ENCODE peak calls at places on chromosomes 6 and 20, in six cellular contexts. W, A, U, P, O and K are unnamed samples.

GRCh38 chr6:130288065-130288464 is 65.3 kb upstream of the SAMD3 start:
- DNase-seq in W (no peak), U (no peak), O (peak), A (no peak), P (no peak), K (no peak)

GRCh38 chr20:34943808-34944568 is 11.6 kb downstream of the GSS start:
- DNase-seq in P (no peak), A (no peak), W (no peak), U (no peak), O (no peak), K (no peak)

GRCh38 chr20:51536116-51537069 is 6.1 kb downstream of the NFATC2 start:
- DNase-seq in O (no peak), A (no peak), W (no peak), U (no peak), P (no peak), K (no peak)

GRCh38 chr20:48826883-48827771 is 672 bp downstream of the PREX1 start:
- DNase-seq in O (peak), W (no peak), P (no peak), U (no peak), A (no peak), K (no peak)

GRCh38 chr6:156957931-156958547 is 180.9 kb downstream of the ARID1B start:
- DNase-seq in W (no peak), A (no peak), U (no peak), P (no peak), O (no peak), K (no peak)

GRCh38 chr6:12334524-12335130 is 44.5 kb downstream of the EDN1 start:
- DNase-seq in W (no peak), O (no peak), P (no peak), U (no peak), A (no peak), K (no peak)

GRCh38 chr20:15143478-15143877 is 806.1 kb upstream of the FLRT3 start:
- DNase-seq in W (no peak), U (no peak), A (no peak), O (no peak), P (no peak), K (no peak)

GRCh38 chr6:33763483-33763882 is 16.8 kb upstream of the IP6K3 start:
- DNase-seq in P (no peak), U (no peak), A (no peak), O (no peak), W (no peak), K (no peak)

GRCh38 chr20:34774886-34775285 is 50.6 kb downstream of the NCOA6 start:
- DNase-seq in U (no peak), P (no peak), A (no peak), O (no peak), W (no peak), K (no peak)

GRCh38 chr6:140977425-140977824 is 1155.3 kb upstream of the GJE1 start:
- DNase-seq in O (no peak), P (no peak), W (no peak), U (no peak), A (no peak), K (no peak)

GRCh38 chr20:5773589-5773988 is 23.4 kb downstream of the SHLD1 start:
- DNase-seq in O (no peak), W (no peak), A (no peak), U (no peak), P (no peak), K (no peak)

GRCh38 chr6:3438190-3439167 is 18.4 kb downstream of the SLC22A23 start:
- DNase-seq in P (peak), W (no peak), A (no peak), U (no peak), O (no peak), K (no peak)

GRCh38 chr6:4055420-4056041 is 23.4 kb downstream of the FAM217A start:
- DNase-seq in W (peak), P (peak), U (no peak), O (peak), A (peak), K (no peak)

GRCh38 chr6:16362819-16363589 is 124.6 kb downstream of the GMPR start:
- DNase-seq in U (no peak), W (no peak), O (no peak), A (no peak), P (no peak), K (no peak)

GRCh38 chr6:79403525-79403924 is 133.7 kb downstream of the LCA5 start:
- DNase-seq in P (no peak), O (no peak), A (no peak), U (no peak), W (no peak), K (no peak)

GRCh38 chr6:111971181-111971829 is 82.6 kb upstream of the CCN6 start:
- DNase-seq in P (no peak), O (no peak), U (no peak), A (no peak), W (no peak), K (no peak)